ENCODE peak calls at places on chromosomes 3 and 15, in eight cellular contexts. J, V, B, P, X, Y, W and F are unnamed samples.

GRCh38 chr3:89360155-89360554 is 252.7 kb downstream of the EPHA3 start:
- DNase-seq in B (no peak), V (no peak), W (no peak), X (no peak), Y (no peak), P (no peak), J (peak; percentile 35), F (no peak)

GRCh38 chr3:173920386-173920785 is 522.8 kb downstream of the NLGN1 start:
- DNase-seq in X (no peak), J (no peak), Y (no peak), W (no peak), B (no peak), V (no peak), P (no peak), F (no peak)

GRCh38 chr3:116341916-116342315 is 103.4 kb downstream of the LSAMP start:
- DNase-seq in V (no peak), Y (no peak), P (no peak), B (no peak), W (no peak), J (no peak), X (no peak), F (no peak)

GRCh38 chr3:17138246-17139039 is 253.7 kb downstream of the PLCL2 start:
- DNase-seq in X (no peak), Y (no peak), V (no peak), W (no peak), P (no peak), J (no peak), B (no peak), F (no peak)

GRCh38 chr15:80699981-80700380 is 4.9 kb downstream of the ABHD17C start:
- DNase-seq in P (no peak), J (no peak), W (no peak), Y (no peak), B (no peak), X (no peak), V (no peak), F (no peak)

GRCh38 chr3:134708025-134708597 is 57.3 kb upstream of the KY start:
- DNase-seq in J (no peak), X (no peak), W (no peak), P (no peak), V (no peak), Y (no peak), B (no peak), F (peak; percentile 63)

GRCh38 chr3:136787226-136787793 is 31.6 kb upstream of the SLC35G2 start:
- DNase-seq in W (no peak), X (peak; percentile 5), V (peak; percentile 10), P (no peak), J (no peak), Y (no peak), B (no peak), F (peak; percentile 31)

GRCh38 chr3:190701096-190701532 is 161.4 kb downstream of the GMNC start:
- DNase-seq in W (no peak), P (no peak), X (peak; percentile 4), Y (peak; percentile 29), J (peak; percentile 20), B (no peak), V (peak; percentile 6), F (peak; percentile 50)

GRCh38 chr3:148255981-148256969 is 441.4 kb upstream of the AGTR1 start:
- DNase-seq in B (no peak), Y (no peak), X (no peak), W (no peak), J (no peak), V (no peak), P (no peak), F (no peak)

GRCh38 chr3:133589503-133589902 is 16.0 kb downstream of the CDV3 start:
- DNase-seq in W (no peak), V (no peak), X (no peak), B (no peak), P (no peak), Y (no peak), J (no peak), F (no peak)

GRCh38 chr3:172617013-172617706 is 93.7 kb downstream of the NCEH1 start:
- DNase-seq in W (no peak), Y (no peak), V (no peak), P (no peak), J (no peak), X (no peak), B (no peak), F (no peak)

GRCh38 chr15:78850926-78851600 is 21.6 kb upstream of the MORF4L1 start:
- DNase-seq in W (no peak), V (no peak), J (no peak), P (peak; percentile 0), X (no peak), B (no peak), Y (no peak), F (no peak)

GRCh38 chr15:93029613-93030429 is 59.2 kb downstream of the RGMA start:
- DNase-seq in J (no peak), P (peak; percentile 67), V (no peak), Y (no peak), X (no peak), W (no peak), B (no peak), F (no peak)

GRCh38 chr15:34001536-34001935 is 33.2 kb downstream of the CHRM5 start:
- DNase-seq in X (no peak), W (no peak), V (no peak), B (no peak), Y (no peak), P (no peak), J (no peak), F (peak; percentile 16)

GRCh38 chr3:16884084-16884747 is 539 bp upstream of the PLCL2 start:
- DNase-seq in P (peak; percentile 74), V (peak; percentile 58), Y (peak; percentile 86), W (peak; percentile 50), X (peak; percentile 87), J (no peak), B (peak; percentile 79), F (no peak)

GRCh38 chr15:55250392-55250791 is 39.2 kb downstream of the RAB27A start:
- DNase-seq in X (no peak), Y (no peak), V (no peak), B (no peak), P (no peak), W (no peak), J (no peak), F (peak; percentile 55)

GRCh38 chr15:58432421-58432820 is 630 bp downstream of the LIPC start:
- DNase-seq in P (no peak), B (no peak), W (no peak), X (no peak), Y (no peak), V (no peak), J (no peak), F (no peak)

GRCh38 chr15:89196994-89197393 is 24.4 kb downstream of the RLBP1 start:
- DNase-seq in Y (no peak), X (peak; percentile 56), J (no peak), W (no peak), P (peak; percentile 55), V (no peak), B (no peak), F (no peak)